ENCODE peak calls at places on chromosomes 5 and 9, in seven cellular contexts. M is NCI-H345; U is AG10803; J is NCI-H1417 treated with DMSO at 0.1 percent for 48 hours; K is stimulated activated CD4-positive, alpha-beta T cell treated with anti-CD3 and anti-CD28 coated beads, Interleukin-2, amount 100 ng/mL, for 48 hours; I is NCI-H1092; C is H54. T is an unnamed sample.

GRCh38 chr5:77138981-77139380 is 51.9 kb upstream of the ZBED3 start:
- DNase-seq in M (no peak), U (peak), J (no peak), K (no peak), I (no peak), C (no peak), T (no peak)

GRCh38 chr5:170632985-170633234 is 129.1 kb downstream of the KCNIP1 start:
- DNase-seq in M (peak), U (no peak), J (no peak), K (peak), I (no peak), C (no peak), T (peak)

GRCh38 chr9:20659474-20659962 is 24.5 kb upstream of the FOCAD start:
- DNase-seq in M (no peak), U (no peak), J (no peak), K (no peak), I (no peak), C (no peak), T (no peak)

GRCh38 chr5:115461093-115461492 is 83.5 kb downstream of the FEM1C start:
- DNase-seq in M (no peak), U (peak), J (no peak), K (no peak), I (no peak), C (no peak), T (no peak)

GRCh38 chr9:76686756-76687155 is 77.5 kb upstream of the PCA3 start:
- DNase-seq in M (no peak), U (no peak), J (no peak), K (no peak), I (no peak), C (no peak), T (no peak)

GRCh38 chr5:42993516-42994284 is 46.4 kb downstream of the ANXA2R start:
- DNase-seq in M (no peak), U (peak), J (no peak), K (no peak), I (no peak), C (no peak), T (no peak)

GRCh38 chr9:27433599-27434325 is 90.3 kb upstream of the IFNK start:
- DNase-seq in M (no peak), U (no peak), J (no peak), K (no peak), I (no peak), C (no peak), T (no peak)

GRCh38 chr5:127899214-127899610 is 184.4 kb upstream of the SLC12A2 start:
- DNase-seq in M (no peak), U (no peak), J (no peak), K (no peak), I (no peak), C (no peak), T (no peak)

GRCh38 chr5:109654455-109654854 is 35.3 kb upstream of the MAN2A1 start:
- DNase-seq in M (no peak), U (peak), J (no peak), K (no peak), I (no peak), C (peak), T (no peak)

GRCh38 chr9:69740872-69741505 is 18.8 kb downstream of the PTAR1 start:
- DNase-seq in M (no peak), U (no peak), J (no peak), K (no peak), I (no peak), C (no peak), T (no peak)

GRCh38 chr5:81606150-81606549 is 144.7 kb downstream of the SSBP2 start:
- DNase-seq in M (no peak), U (no peak), J (no peak), K (no peak), I (no peak), C (no peak), T (no peak)

GRCh38 chr9:135387976-135388375 is 91.6 kb upstream of the PPP1R26 start:
- DNase-seq in M (no peak), U (no peak), J (no peak), K (no peak), I (no peak), C (no peak), T (no peak)

GRCh38 chr5:108271127-108271526 is 110.8 kb downstream of the FBXL17 start:
- DNase-seq in M (no peak), U (no peak), J (no peak), K (no peak), I (no peak), C (no peak), T (no peak)

GRCh38 chr5:150640311-150641005 is at the start of gene SYNPO:
- DNase-seq in M (no peak), U (peak), J (no peak), K (no peak), I (no peak), C (peak), T (peak)

GRCh38 chr5:43231977-43232376 is 40.0 kb downstream of the NIM1K start:
- DNase-seq in M (peak), U (peak), J (no peak), K (no peak), I (no peak), C (no peak), T (no peak)

T was measured in HuH-7.